ENCODE peak calls at places on chromosomes 1 and 21, in six cellular contexts. G, M, L, Z, N and A are unnamed samples.

GRCh38 chr1:10540277-10541005 is 65.7 kb downstream of the PEX14 start:
- DNase-seq in G (no peak), M (no peak), L (no peak), Z (no peak), N (peak; percentile 63), A (no peak)

GRCh38 chr1:156823210-156823790 is 6.7 kb upstream of the SH2D2A start:
- DNase-seq in G (no peak), M (no peak), L (no peak), Z (no peak), N (no peak), A (no peak)

GRCh38 chr1:119873166-119874025 is 22.9 kb downstream of the ADAM30 start:
- DNase-seq in G (peak; percentile 1), M (no peak), L (no peak), Z (no peak), N (no peak), A (no peak)

GRCh38 chr21:44485254-44485793 is 30.0 kb downstream of the LRRC3 start:
- DNase-seq in G (no peak), M (no peak), L (no peak), Z (no peak), N (no peak), A (no peak)

GRCh38 chr1:72442251-72442650 is 159.9 kb upstream of the NEGR1 start:
- DNase-seq in G (no peak), M (no peak), L (no peak), Z (no peak), N (no peak), A (no peak)

GRCh38 chr1:16631248-16632043 is 18.1 kb upstream of the NBPF1 start:
- DNase-seq in G (no peak), M (no peak), L (no peak), Z (no peak), N (no peak), A (no peak)

GRCh38 chr21:36981049-36981391 is 14.6 kb upstream of the HLCS start:
- DNase-seq in G (no peak), M (no peak), L (no peak), Z (no peak), N (peak; percentile 41), A (no peak)

GRCh38 chr1:98920441-98921110 is 84.1 kb downstream of the PLPPR5 start:
- DNase-seq in G (no peak), M (no peak), L (no peak), Z (no peak), N (no peak), A (no peak)

GRCh38 chr1:240599830-240600229 is 12.1 kb downstream of the GREM2 start:
- DNase-seq in G (no peak), M (no peak), L (no peak), Z (no peak), N (no peak), A (no peak)